ENCODE peak calls at places on chromosomes 4 and X, in nine cellular contexts. O is epithelial cell of esophagus, U is choroid plexus epithelial cell, A is cardiac muscle cell, P is brain microvascular endothelial cell, Z is AG10803, R is OCI-LY7, S is foreskin fibroblast, Y is fibroblast of the aortic adventitia. N is an unnamed sample.

GRCh38 chr4:66073961-66074360 is 403.7 kb upstream of the EPHA5 start:
- DNase-seq in O (no peak), U (no peak), A (no peak), P (no peak), Z (no peak), R (no peak), S (no peak), Y (no peak), N (no peak)

GRCh38 chrX:69109706-69110635 is 55.3 kb downstream of the PJA1 start:
- DNase-seq in O (peak; percentile 90), U (peak; percentile 45), A (no peak), P (peak; percentile 3), Z (peak; percentile 39), R (no peak), S (no peak), Y (peak; percentile 23), N (no peak)

GRCh38 chr4:14920759-14921313 is 81.4 kb upstream of the CPEB2 start:
- DNase-seq in O (no peak), U (no peak), A (no peak), P (no peak), Z (no peak), R (no peak), S (no peak), Y (no peak), N (no peak)

GRCh38 chr4:123740236-123740635 is 343.6 kb downstream of the SPRY1 start:
- DNase-seq in O (no peak), U (peak; percentile 18), A (no peak), P (no peak), Z (no peak), R (no peak), S (no peak), Y (no peak), N (no peak)

GRCh38 chrX:146456058-146456457 is 353.5 kb upstream of the CXorf51B start:
- DNase-seq in O (no peak), U (no peak), A (no peak), P (no peak), Z (no peak), R (no peak), S (no peak), Y (no peak), N (no peak)

GRCh38 chr4:174592985-174593335 is 70.7 kb upstream of the HPGD start:
- DNase-seq in O (peak; percentile 54), U (peak; percentile 75), A (peak; percentile 21), P (peak; percentile 76), Z (peak; percentile 67), R (no peak), S (peak; percentile 35), Y (peak; percentile 64), N (peak; percentile 28)

GRCh38 chr4:43471950-43472349 is 579.4 kb downstream of the GRXCR1 start:
- DNase-seq in O (no peak), U (peak; percentile 16), A (no peak), P (no peak), Z (no peak), R (no peak), S (no peak), Y (peak; percentile 22), N (no peak)

GRCh38 chr4:77158487-77158861 is 1.5 kb downstream of the CCNG2 start:
- DNase-seq in O (peak; percentile 29), U (no peak), A (no peak), P (no peak), Z (peak; percentile 30), R (no peak), S (no peak), Y (peak; percentile 29), N (no peak)

GRCh38 chr4:113222431-113222979 is 173.1 kb downstream of the ANK2 start:
- DNase-seq in O (no peak), U (no peak), A (no peak), P (peak; percentile 51), Z (peak; percentile 45), R (no peak), S (peak; percentile 49), Y (peak; percentile 6), N (peak; percentile 10)

DNA sequence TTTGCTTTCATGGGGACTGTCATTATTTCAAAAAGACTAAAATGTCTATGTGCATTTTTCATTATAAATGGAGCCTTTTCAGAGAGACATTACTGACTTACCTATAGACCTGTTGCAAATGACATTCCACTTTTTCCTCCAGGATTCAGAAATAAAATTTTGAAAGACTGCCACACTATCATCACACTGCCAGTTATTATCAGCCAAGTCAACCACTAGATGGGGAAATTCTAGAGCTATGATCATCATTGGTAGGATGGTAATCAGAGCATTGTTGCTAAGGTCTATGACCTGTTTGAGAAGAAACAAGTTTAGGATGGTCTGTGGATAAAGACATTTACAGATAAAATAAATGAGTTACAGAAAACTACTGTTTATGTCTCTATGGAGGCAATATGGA is 22.5 kb downstream of the LRRC66 start:
- DNase-seq in O (no peak), U (no peak), A (no peak), P (no peak), Z (no peak), R (no peak), S (no peak), Y (no peak), N (no peak)
- TF ChIP-seq CTCF in O (no peak), U (no peak), A (no peak), P (no peak), Z (no peak), R (peak; percentile 26), S (no peak), Y (no peak), N (no peak)

DNA sequence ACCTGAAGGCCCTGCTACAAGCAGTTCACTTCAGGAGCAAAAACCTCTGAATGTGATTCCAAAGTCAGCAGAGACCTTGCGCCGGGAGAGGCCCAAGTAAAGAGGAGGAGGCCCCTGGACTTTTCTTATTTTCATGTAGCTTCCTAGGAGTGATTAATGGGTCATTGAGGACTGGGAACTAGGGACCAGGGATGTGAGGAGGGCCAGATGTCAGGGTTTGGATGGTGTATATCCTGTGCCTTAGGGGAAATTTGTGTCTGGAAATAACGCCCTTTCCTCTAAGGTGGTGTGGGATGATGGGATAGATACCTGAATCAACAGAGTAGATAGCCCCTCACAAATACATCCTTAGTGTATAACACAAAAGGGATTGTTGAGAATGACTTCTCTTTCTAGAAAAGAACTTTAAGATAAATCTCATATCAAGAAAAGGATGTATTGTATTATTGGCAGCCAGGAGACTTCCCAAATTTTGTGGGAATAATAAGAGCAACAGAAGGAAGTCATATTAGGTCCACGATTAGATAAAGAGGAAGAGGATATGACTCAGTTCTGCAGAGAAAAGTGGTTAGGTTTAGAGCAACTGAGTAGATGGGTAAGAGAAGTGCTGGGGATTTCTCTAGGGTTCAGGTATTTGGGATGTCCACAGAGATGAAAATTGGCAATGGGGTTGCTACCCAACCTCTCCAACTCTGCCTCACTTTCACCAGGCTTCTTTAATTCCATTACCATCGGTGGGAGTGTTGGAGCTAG is 1.1 kb downstream of the ITGB1BP2 start:
- DNase-seq in O (no peak), U (no peak), A (no peak), P (no peak), Z (no peak), R (no peak), S (peak; percentile 7), Y (peak; percentile 41), N (no peak)
- H3K4me3 ChIP-seq in O (no peak overlapping the region), U (no peak overlapping the region), A (peak overlapping the region; percentile 30), P (no peak overlapping the region), Z (no peak overlapping the region), R (no peak overlapping the region), S (no peak overlapping the region), Y (no peak overlapping the region), N (no peak overlapping the region)

DNA sequence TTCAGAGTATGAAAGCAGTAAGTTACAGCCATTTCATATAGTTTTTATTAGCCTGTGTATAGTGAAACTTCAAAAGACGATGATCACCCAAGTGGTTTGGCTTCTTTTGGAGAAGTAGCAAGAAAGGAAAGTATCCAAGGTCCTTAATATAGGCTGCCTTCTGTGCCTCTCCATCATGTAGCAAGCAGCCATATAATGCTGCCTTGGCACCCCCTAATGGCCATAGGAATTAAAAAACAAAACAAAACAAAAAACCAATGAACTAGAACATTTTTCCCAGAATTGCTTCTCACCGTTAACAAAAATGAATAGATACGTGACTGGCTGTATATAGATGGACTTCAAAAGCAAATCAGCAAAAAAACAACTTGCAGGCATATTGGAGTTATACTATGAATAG is 18.9 kb downstream of the LAMP2 start:
- DNase-seq in O (no peak), U (peak; percentile 40), A (peak; percentile 6), P (no peak), Z (peak; percentile 3), R (peak; percentile 20), S (no peak), Y (peak; percentile 10), N (no peak)
- TF ChIP-seq CTCF in O (peak; percentile 23), U (peak; percentile 48), A (peak; percentile 22), P (peak; percentile 46), Z (peak; percentile 18), R (peak; percentile 74), S (no peak), Y (no peak), N (peak; percentile 34)

GRCh38 chr4:4865705-4866123 is 6.2 kb downstream of the MSX1 start:
- DNase-seq in O (no peak), U (no peak), A (no peak), P (no peak), Z (no peak), R (no peak), S (no peak), Y (no peak), N (no peak)
- H3K4me3 ChIP-seq in O (no peak overlapping the region), U (peak overlapping the region; percentile 39), A (peak overlapping the region; percentile 30), P (no peak overlapping the region), Z (peak overlapping the region; percentile 53), R (no peak overlapping the region), S (peak overlapping the region; percentile 34), Y (peak overlapping the region; percentile 53), N (peak overlapping the region; percentile 39)

DNA sequence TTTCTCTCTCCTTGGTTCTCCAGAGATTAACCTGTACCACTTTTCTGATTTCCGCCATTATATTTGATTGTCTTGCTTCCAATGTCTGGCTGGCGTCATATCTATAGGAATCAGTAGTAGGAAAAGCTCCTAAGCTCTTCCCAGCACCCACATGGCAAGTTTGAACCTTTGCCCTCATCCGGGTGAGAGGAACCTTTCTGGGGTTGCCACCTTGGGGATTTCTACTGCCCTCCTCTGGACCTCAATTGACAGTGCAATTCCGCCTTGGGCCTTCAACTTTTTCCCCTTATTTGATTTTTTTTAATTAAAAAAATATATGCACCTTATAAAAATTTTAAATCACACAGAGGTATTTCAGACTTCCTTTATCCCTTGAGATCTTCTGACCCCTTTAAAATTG is 2.0 kb upstream of the CXorf66 start:
- DNase-seq in O (peak; percentile 0), U (peak; percentile 2), A (no peak), P (no peak), Z (no peak), R (peak; percentile 15), S (no peak), Y (no peak), N (no peak)
- TF ChIP-seq CTCF in O (peak; percentile 29), U (peak; percentile 48), A (peak; percentile 34), P (peak; percentile 52), Z (peak; percentile 39), R (peak; percentile 62), S (no peak), Y (peak; percentile 36), N (peak; percentile 41)